ENCODE peak calls at places on chromosomes 4 and X, in ten cellular contexts. M is iris pigment epithelial cell; I is astrocyte of the spinal cord; B is effector memory CD8-positive, alpha-beta T cell; L is anterior cingulate cortex; H is ascending aorta; V is esophagus muscularis mucosa; W is hypothalamus; U is upper lobe of left lung; K is HCEC 1CT. P is an unnamed sample.

GRCh38 chr4:182809417-182810102 is 107.6 kb downstream of the DCTD start:
- DNase-seq in M (no peak), W (no peak), L (no peak), V (no peak), B (no peak), H (no peak), U (no peak), K (no peak), I (no peak), P (no peak)

GRCh38 chr4:168200685-168201084 is 108.3 kb downstream of the ANXA10 start:
- DNase-seq in U (no peak), B (no peak), M (peak; percentile 59), K (peak; percentile 11), L (no peak), I (peak; percentile 29), V (no peak), H (no peak), W (no peak), P (no peak)

GRCh38 chr4:93018243-93018642 is 714.5 kb downstream of the GRID2 start:
- DNase-seq in W (no peak), L (no peak), V (no peak), B (no peak), H (no peak), I (no peak), M (peak; percentile 5), K (no peak), U (no peak), P (no peak)

GRCh38 chr4:125321709-125322362 is 7.1 kb downstream of the FAT4 start:
- DNase-seq in H (no peak), M (peak; percentile 70), V (no peak), U (no peak), W (no peak), L (no peak), I (peak; percentile 79), K (peak; percentile 70), B (no peak), P (no peak)

GRCh38 chr4:38703625-38704024 is 39.6 kb downstream of the KLF3 start:
- DNase-seq in V (no peak), I (no peak), B (no peak), W (no peak), L (no peak), U (no peak), K (no peak), H (no peak), M (no peak), P (no peak)

GRCh38 chrX:38717871-38718270 is 83.4 kb upstream of the MID1IP1 start:
- DNase-seq in U (no peak), B (no peak), L (no peak), W (no peak), H (no peak), V (no peak), M (peak; percentile 35), I (peak; percentile 4), K (peak; percentile 3), P (no peak)

GRCh38 chr4:124806403-124806802 is 93.9 kb upstream of the ANKRD50 start:
- DNase-seq in U (no peak), I (peak; percentile 81), M (peak; percentile 38), H (no peak), B (no peak), W (no peak), V (no peak), K (no peak), L (no peak), P (no peak)

GRCh38 chr4:6506616-6507140 is 34.3 kb upstream of the PPP2R2C start:
- DNase-seq in B (no peak), L (no peak), K (no peak), W (no peak), V (peak; percentile 53), H (peak; percentile 34), U (no peak), M (no peak), I (no peak), P (no peak)

GRCh38 chr4:101022151-101023024 is 324.9 kb downstream of the PPP3CA start:
- DNase-seq in H (no peak), M (peak; percentile 72), K (peak; percentile 26), V (no peak), B (no peak), U (no peak), W (no peak), L (no peak), I (peak; percentile 39), P (no peak)

GRCh38 chr4:10741221-10741620 is 56.7 kb upstream of the CLNK start:
- DNase-seq in M (no peak), U (no peak), V (no peak), B (no peak), W (no peak), H (no peak), K (no peak), I (no peak), L (no peak), P (no peak)

GRCh38 chrX:78024349-78025108 is 55.1 kb upstream of the PGAM4 start:
- DNase-seq in B (peak; percentile 28), W (no peak), H (no peak), K (peak; percentile 1), U (no peak), V (no peak), M (peak; percentile 21), I (no peak), L (no peak), P (no peak)

GRCh38 chrX:2320580-2321327 is 180.0 kb downstream of the DHRSX start:
- DNase-seq in W (no peak), L (no peak), V (no peak), B (no peak), H (no peak), U (no peak), K (peak; percentile 55), I (no peak), M (peak; percentile 89), P (no peak)

GRCh38 chrX:47297874-47298273 is 65.1 kb downstream of the USP11 start:
- DNase-seq in B (no peak), M (no peak), I (no peak), V (no peak), K (no peak), W (no peak), H (no peak), L (no peak), U (no peak), P (no peak)

GRCh38 chr4:23881674-23882337 is 8.0 kb downstream of the PPARGC1A start:
- DNase-seq in M (no peak), H (no peak), W (no peak), L (no peak), K (no peak), I (no peak), U (no peak), B (no peak), V (no peak), P (no peak)

GRCh38 chrX:118367338-118367737 is 21.4 kb downstream of the WDR44 start:
- DNase-seq in U (no peak), M (no peak), B (no peak), K (no peak), L (no peak), I (no peak), H (no peak), W (no peak), V (no peak), P (no peak)

GRCh38 chr4:5827108-5828004 is 65.5 kb downstream of the CRMP1 start:
- DNase-seq in H (no peak), B (no peak), M (peak; percentile 36), L (no peak), V (no peak), I (peak; percentile 5), U (no peak), K (peak; percentile 18), W (no peak), P (no peak)

GRCh38 chr4:174036111-174036510 is 247.4 kb downstream of the FBXO8 start:
- DNase-seq in M (peak; percentile 1), I (no peak), U (no peak), L (no peak), B (no peak), V (no peak), H (no peak), W (no peak), K (peak; percentile 5), P (no peak)

GRCh38 chrX:39808471-39808917 is 289.3 kb downstream of the BCOR start:
- DNase-seq in L (no peak), U (no peak), V (no peak), K (peak; percentile 65), H (peak; percentile 75), B (no peak), M (peak; percentile 66), W (no peak), I (peak; percentile 85), P (no peak)

GRCh38 chrX:357693-358471 is 28.8 kb downstream of the PPP2R3B start:
- DNase-seq in B (no peak), V (no peak), M (peak; percentile 80), L (no peak), W (no peak), I (peak; percentile 29), K (peak; percentile 35), H (no peak), U (peak; percentile 70), P (no peak)

GRCh38 chr4:6962211-6963041 is 52.8 kb downstream of the TBC1D14 start:
- DNase-seq in B (no peak), K (no peak), M (no peak), I (no peak), H (peak; percentile 52), W (peak; percentile 61), V (peak; percentile 57), L (no peak), U (no peak), P (peak; percentile 63)